ENCODE peak calls at places on chromosomes 3 and 15, in five cellular contexts. E is brain microvascular endothelial cell; S is CD8-positive, alpha-beta memory T cell; G is stimulated activated CD8-positive, alpha-beta memory T cell treated with anti-CD3 and anti-CD28 coated beads, Interleukin-2, amount 100 ng/mL, for 48 hours; Y is activated T-cell treated with anti-CD3 and anti-CD28 coated beads for 1 hour. I is an unnamed sample.

GRCh38 chr3:63328386-63328785 is 50.3 kb downstream of the SYNPR start:
- DNase-seq in Y (no peak), G (no peak), E (peak), S (no peak), I (no peak)

GRCh38 chr3:123262226-123262625 is 60.5 kb downstream of the SEC22A start:
- DNase-seq in G (no peak), E (no peak), S (no peak), Y (no peak), I (no peak)

GRCh38 chr15:31338879-31339557 is 12.4 kb downstream of the KLF13 start:
- DNase-seq in G (no peak), E (peak), S (peak), Y (no peak), I (no peak)

GRCh38 chr15:73869216-73869995 is 4.0 kb upstream of the TBC1D21 start:
- DNase-seq in E (no peak), S (no peak), Y (no peak), G (no peak), I (peak)

GRCh38 chr3:89145995-89146394 is 38.6 kb downstream of the EPHA3 start:
- DNase-seq in G (no peak), S (no peak), E (peak), Y (no peak), I (no peak)

GRCh38 chr3:17301271-17301670 is 416.5 kb downstream of the PLCL2 start:
- DNase-seq in G (no peak), S (no peak), E (no peak), Y (no peak), I (no peak)

GRCh38 chr15:65833501-65834220 is 35.6 kb upstream of the RAB11A start:
- DNase-seq in S (no peak), G (no peak), Y (no peak), E (no peak), I (no peak)

GRCh38 chr3:141331370-141332318 is 36.7 kb upstream of the ZBTB38 start:
- DNase-seq in S (no peak), E (peak), G (no peak), Y (no peak), I (no peak)

GRCh38 chr3:121951291-121951690 is 57.1 kb downstream of the SLC15A2 start:
- DNase-seq in E (no peak), Y (no peak), G (no peak), S (no peak), I (no peak)

GRCh38 chr3:51937611-51938450 is 3.9 kb downstream of the RRP9 start:
- DNase-seq in G (no peak), Y (no peak), E (no peak), S (no peak), I (no peak)

GRCh38 chr15:74318376-74319137 is 48.9 kb downstream of the CYP11A1 start:
- DNase-seq in E (peak), S (no peak), Y (no peak), G (no peak), I (no peak)

GRCh38 chr15:78098131-78098755 is 5.9 kb downstream of the SH2D7 start:
- DNase-seq in S (peak), E (no peak), G (no peak), Y (no peak), I (no peak)

GRCh38 chr3:27171113-27171512 is 198.1 kb downstream of the NEK10 start:
- DNase-seq in E (no peak), G (no peak), Y (no peak), S (no peak), I (no peak)

GRCh38 chr15:39110746-39111145 is 470.1 kb upstream of the THBS1 start:
- DNase-seq in S (no peak), E (no peak), Y (no peak), G (no peak), I (no peak)

GRCh38 chr3:52835766-52836470 is 1.1 kb upstream of the MUSTN1 start:
- DNase-seq in E (no peak), G (no peak), S (no peak), Y (no peak), I (no peak)

GRCh38 chr3:177420643-177421042 is 223.4 kb upstream of the TBL1XR1 start:
- DNase-seq in G (no peak), Y (no peak), E (peak), S (no peak), I (no peak)

GRCh38 chr3:112747624-112748023 is 99.0 kb downstream of the CD200R1L start:
- DNase-seq in G (no peak), Y (no peak), E (no peak), S (no peak), I (no peak)

GRCh38 chr15:73952171-73952912 is 26.1 kb downstream of the LOXL1 start:
- DNase-seq in E (no peak), S (no peak), Y (no peak), G (no peak), I (no peak)

GRCh38 chr3:129231331-129232119 is 17.9 kb upstream of the COPG1 start:
- DNase-seq in Y (no peak), G (no peak), S (no peak), E (peak), I (no peak)

GRCh38 chr3:197260491-197261163 is 37.8 kb downstream of the DLG1 start:
- DNase-seq in S (no peak), Y (no peak), E (no peak), G (no peak), I (no peak)

GRCh38 chr15:85473455-85473854 is 93.1 kb downstream of the AKAP13 start:
- DNase-seq in G (no peak), E (peak), S (no peak), Y (no peak), I (peak)

GRCh38 chr3:135034881-135035440 is 239.9 kb downstream of the EPHB1 start:
- DNase-seq in S (no peak), Y (no peak), E (no peak), G (no peak), I (peak)

GRCh38 chr15:92294759-92295158 is 98.9 kb upstream of the ST8SIA2 start:
- DNase-seq in S (no peak), G (no peak), Y (no peak), E (no peak), I (no peak)

GRCh38 chr3:138441256-138441655 is 6.8 kb downstream of the ESYT3 start:
- DNase-seq in G (no peak), S (no peak), Y (no peak), E (no peak), I (peak)

GRCh38 chr3:180690061-180690460 is 10.8 kb upstream of the CCDC39 start:
- DNase-seq in Y (no peak), G (no peak), E (no peak), S (no peak), I (no peak)

GRCh38 chr3:151483961-151484360 is 23.1 kb upstream of the IGSF10 start:
- DNase-seq in G (no peak), S (no peak), E (no peak), Y (no peak), I (peak)

GRCh38 chr3:62688050-62688449 is 187.2 kb downstream of the CADPS start:
- DNase-seq in Y (no peak), G (no peak), S (no peak), E (no peak), I (no peak)

GRCh38 chr3:63937661-63938651 is 25.8 kb upstream of the SCAANT1 start:
- DNase-seq in E (no peak), S (no peak), G (no peak), Y (no peak), I (no peak)

GRCh38 chr15:27260523-27260922 is 289.5 kb downstream of the GABRG3 start:
- DNase-seq in G (no peak), E (no peak), S (no peak), Y (no peak), I (no peak)

GRCh38 chr3:193207874-193208273 is 33.1 kb upstream of the PLAAT1 start:
- DNase-seq in G (no peak), Y (no peak), E (no peak), S (no peak), I (no peak)

GRCh38 chr15:94324835-94325767 is 93.7 kb downstream of the MCTP2 start:
- DNase-seq in S (peak), E (no peak), G (no peak), Y (no peak), I (no peak)

GRCh38 chr15:74384566-74385441 is 17.4 kb upstream of the CYP11A1 start:
- DNase-seq in S (peak), G (no peak), E (no peak), Y (no peak), I (no peak)

GRCh38 chr3:51982838-51983577 is at the start of gene ACY1:
- DNase-seq in E (peak), Y (peak), G (peak), S (peak), I (peak)

GRCh38 chr3:184608209-184608608 is 46.6 kb downstream of the EPHB3 start:
- DNase-seq in E (no peak), G (no peak), Y (no peak), S (no peak), I (no peak)